ENCODE peak calls at places on chromosome 1, in six cellular contexts. S is sigmoid colon; P is trophoblast cell; L is gastrocnemius medialis; I is CD8-positive, alpha-beta T cell; K is astrocyte. G is an unnamed sample. For H3K4me1 and H3K27me3, the result is how much of the 10 kb centered on the place peaks cover.

GRCh38 chr1:60573121-60573520 is 499.6 kb upstream of the C1orf87 start:
- DNase-seq in P (no peak), S (no peak), I (no peak), K (no peak), L (no peak), G (no peak)

GRCh38 chr1:7253118-7253480 is 467.8 kb downstream of the CAMTA1 start:
- DNase-seq in K (peak), L (no peak), P (no peak), S (no peak), I (no peak), G (no peak)

GRCh38 chr1:31637915-31638673 is 6.6 kb downstream of the PEF1 start:
- DNase-seq in L (peak), K (no peak), S (no peak), I (no peak), P (no peak), G (no peak)

GRCh38 chr1:27296773-27297214 is 25.2 kb upstream of the TMEM222 start:
- DNase-seq in P (peak), S (peak), K (peak), L (peak), I (peak), G (peak)

GRCh38 chr1:206737729-206738222 is 32.8 kb upstream of the IL19 start:
- DNase-seq in K (no peak), I (no peak), L (no peak), P (no peak), S (no peak), G (no peak)

GRCh38 chr1:230077436-230078221 is 10.6 kb downstream of the GALNT2 start:
- DNase-seq in K (peak), L (no peak), P (peak), S (peak), I (no peak), G (no peak)

GRCh38 chr1:248872752-248873408 is 14.0 kb upstream of the ZNF692 start:
- DNase-seq in I (no peak), P (peak), S (peak), L (peak), K (peak), G (peak)

GRCh38 chr1:98331718-98332311 is 329.7 kb upstream of the SNX7 start:
- DNase-seq in I (no peak), K (no peak), S (no peak), L (no peak), P (no peak), G (no peak)

GRCh38 chr1:18923721-18924610 is 21.6 kb upstream of the ALDH4A1 start:
- DNase-seq in L (peak), S (no peak), I (no peak), K (no peak), P (no peak), G (no peak)

GRCh38 chr1:18116777-18117176 is 9.2 kb downstream of the IGSF21 start:
- DNase-seq in P (no peak), I (no peak), L (no peak), K (no peak), S (no peak), G (no peak)

GRCh38 chr1:18480315-18481189 is at the start of gene KLHDC7A:
- DNase-seq in P (no peak), I (no peak), S (peak), L (no peak), K (no peak), G (no peak)

GRCh38 chr1:154325583-154326545 is 539 bp downstream of the ATP8B2 start:
- DNase-seq in L (peak), S (peak), I (no peak), P (peak), K (peak), G (peak)

GRCh38 chr1:93608188-93609109 is 73.2 kb downstream of the BCAR3 start:
- DNase-seq in L (peak), K (peak), P (no peak), I (no peak), S (peak), G (no peak)

GRCh38 chr1:209675567-209676154 is 449 bp downstream of the G0S2 start:
- DNase-seq in L (peak), P (no peak), K (peak), S (peak), I (no peak), G (no peak)

GRCh38 chr1:207833956-207834660 is 76.8 kb downstream of the CD34 start:
- DNase-seq in I (no peak), S (no peak), P (no peak), L (no peak), K (no peak), G (no peak)

GRCh38 chr1:21903638-21904474 is 33.3 kb downstream of the HSPG2 start:
- DNase-seq in P (no peak), I (no peak), K (no peak), S (peak), L (no peak), G (no peak)
- H3K4me1 ChIP-seq in P (half or more), I (under half), K (under half), S (half or more), L (half or more), G (under half)

GRCh38 chr1:203306970-203307541 is 1.7 kb downstream of the BTG2 start:
- DNase-seq in P (no peak), I (no peak), K (peak), L (no peak), S (peak), G (no peak)

GRCh38 chr1:203308205-203309114 is 3.1 kb downstream of the BTG2 start:
- DNase-seq in S (no peak), I (no peak), K (no peak), L (no peak), P (peak), G (peak)

GRCh38 chr1:203309115-203309429 is 3.8 kb downstream of the BTG2 start:
- DNase-seq in K (no peak), P (no peak), I (no peak), L (no peak), S (no peak), G (no peak)

GRCh38 chr1:203306089-203306969 is 1.0 kb downstream of the BTG2 start:
- DNase-seq in L (peak), K (peak), P (peak), S (peak), I (no peak), G (peak)

DNA sequence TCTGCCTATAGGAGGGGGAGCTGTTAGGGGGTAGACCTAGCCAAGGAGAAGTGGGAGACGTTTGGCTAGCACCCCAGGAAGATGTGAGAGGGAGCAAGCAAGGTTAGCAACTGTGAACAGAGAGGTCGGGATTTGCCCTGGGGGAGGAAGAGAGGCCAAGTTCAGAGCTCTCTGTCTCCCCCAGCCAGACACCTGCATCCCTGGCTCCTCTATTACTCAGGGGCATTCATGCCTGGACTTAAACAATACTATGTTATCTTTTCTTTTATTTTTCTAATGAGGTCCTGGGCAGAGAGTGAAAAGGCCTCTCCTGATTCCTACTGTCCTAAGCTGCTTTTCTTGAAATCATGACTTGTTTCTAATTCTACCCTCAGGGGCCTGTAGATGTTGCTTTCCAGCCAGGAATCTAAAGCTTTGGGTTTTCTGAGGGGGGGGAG is 2.4 kb downstream of the BTG2 start:
- DNase-seq in S (no peak), I (no peak), P (peak), L (no peak), K (no peak), G (peak)
- H3K4me3 ChIP-seq in S (peak), I (peak), P (no peak), L (peak), K (peak), G (peak)

DNA sequence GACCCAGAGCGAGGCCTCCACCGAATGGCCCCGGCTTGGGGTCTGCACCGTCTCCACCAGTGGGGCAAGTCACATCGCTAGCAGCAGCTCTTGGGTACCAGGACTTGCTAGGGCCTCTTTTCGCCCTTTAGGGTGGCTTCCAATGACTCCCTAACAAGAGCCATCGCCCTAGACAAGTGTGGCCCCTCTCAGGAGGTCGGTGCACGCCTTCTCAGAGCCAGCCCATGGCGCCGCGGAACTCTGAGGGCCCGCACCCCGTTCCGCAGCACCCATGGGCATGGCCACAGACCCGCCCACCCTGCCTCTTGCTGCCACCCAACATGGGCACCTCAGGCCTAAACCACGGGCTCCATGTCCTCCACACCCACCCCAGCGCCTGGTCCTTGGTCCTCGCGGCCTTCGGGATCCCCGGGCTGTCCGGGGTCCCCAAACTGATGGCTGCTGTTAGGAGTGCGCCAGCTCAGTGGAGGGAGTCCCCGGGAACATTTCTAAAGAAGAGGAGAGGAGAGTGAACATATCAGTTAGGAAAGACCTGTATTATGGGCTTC is 3.2 kb upstream of the CACNA1S start:
- DNase-seq in S (no peak), K (no peak), L (no peak), P (no peak), I (no peak), G (no peak)
- H3K27me3 ChIP-seq in S (under half), K (under half), L (under half), P (under half), I (under half), G (under half)

GRCh38 chr1:153251562-153251961 is 7.9 kb upstream of the LORICRIN start:
- DNase-seq in P (no peak), L (no peak), I (no peak), S (no peak), K (no peak), G (no peak)
- H3K4me1 ChIP-seq in P (under half), L (under half), I (under half), S (under half), K (under half), G (under half)

DNA sequence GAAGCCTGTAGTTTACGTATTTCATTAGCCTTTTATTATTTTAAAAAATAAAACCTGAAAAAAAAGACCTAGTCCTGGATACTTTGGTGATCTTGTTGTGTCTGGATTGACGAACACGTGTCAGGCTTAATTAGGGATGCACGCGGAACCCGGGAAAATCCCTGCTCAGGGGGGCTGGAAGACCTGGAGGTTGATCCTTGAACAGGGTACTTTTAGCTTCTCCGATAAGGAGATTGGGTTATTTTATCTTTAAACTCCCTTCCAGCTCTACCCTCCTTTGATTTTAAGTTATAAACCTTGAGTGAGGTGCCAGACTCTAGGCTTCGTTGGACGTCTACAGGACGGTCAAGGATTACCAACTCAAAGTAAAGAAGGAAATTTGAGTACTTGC is 552 bp upstream of the ZNF691 start:
- DNase-seq in L (no peak), P (no peak), K (no peak), I (no peak), S (no peak), G (peak)
- H3K4me3 ChIP-seq in L (peak), P (peak), K (peak), I (peak), S (peak), G (peak)

GRCh38 chr1:15431571-15431948 is 6.7 kb upstream of the CTRC start:
- DNase-seq in S (no peak), I (no peak), P (no peak), K (no peak), L (no peak), G (no peak)
- H3K27me3 ChIP-seq in S (under half), I (under half), P (under half), K (under half), L (under half), G (under half)

G was measured in HAP-1.